ENCODE peak calls at places on chromosome 3, in seven cellular contexts. I is lower lobe of right lung; J is IMR-90; C is heart right ventricle; A is CD4-positive, CD25-positive, alpha-beta regulatory T cell; L is colonic mucosa; H is MM.1S. B is an unnamed sample. For H3K36me3 and H3K4me1, the result is how much of the 10 kb centered on the place peaks cover.

GRCh38 chr3:20197775-20198174 is 11.8 kb upstream of the SGO1 start:
- DNase-seq in I (no peak), J (no peak), C (no peak), A (no peak), L (peak), H (no peak), B (no peak)

GRCh38 chr3:180433172-180433571 is 168.8 kb upstream of the TTC14 start:
- DNase-seq in I (no peak), J (peak), C (no peak), A (no peak), L (no peak), H (no peak), B (no peak)

GRCh38 chr3:50516048-50516871 is 12.8 kb upstream of the CACNA2D2 start:
- DNase-seq in I (peak), J (no peak), C (peak), A (no peak), L (peak), H (no peak), B (peak)

GRCh38 chr3:181699171-181699903 is 12.4 kb upstream of the SOX2 start:
- DNase-seq in I (no peak), J (no peak), C (no peak), A (no peak), L (no peak), H (peak), B (no peak)

GRCh38 chr3:49276475-49277356 is at the start of gene C3orf62:
- DNase-seq in I (peak), J (peak), C (peak), A (peak), L (peak), H (peak), B (peak)

GRCh38 chr3:138296639-138297038 is 33.0 kb downstream of the NME9 start:
- DNase-seq in I (no peak), J (no peak), C (no peak), A (peak), L (no peak), H (no peak), B (no peak)

GRCh38 chr3:161415506-161416231 is 44.4 kb upstream of the SPTSSB start:
- DNase-seq in I (no peak), J (peak), C (peak), A (no peak), L (no peak), H (no peak), B (no peak)

GRCh38 chr3:129344540-129345220 is 66.0 kb downstream of the HMCES start:
- DNase-seq in I (no peak), J (no peak), C (no peak), A (no peak), L (no peak), H (no peak), B (no peak)

GRCh38 chr3:104132566-104132997 is 1234.1 kb upstream of the ALCAM start:
- DNase-seq in I (no peak), J (no peak), C (no peak), A (no peak), L (no peak), H (no peak), B (no peak)

GRCh38 chr3:42739401-42740158 is 33.5 kb downstream of the CCDC13 start:
- DNase-seq in I (no peak), J (no peak), C (peak), A (no peak), L (peak), H (no peak), B (no peak)

GRCh38 chr3:125206934-125207333 is 5.6 kb downstream of the SLC12A8 start:
- DNase-seq in I (no peak), J (no peak), C (no peak), A (no peak), L (no peak), H (no peak), B (no peak)

GRCh38 chr3:72171461-72171860 is 386.5 kb upstream of the PROK2 start:
- DNase-seq in I (no peak), J (no peak), C (no peak), A (no peak), L (no peak), H (no peak), B (no peak)

GRCh38 chr3:73401058-73401457 is 223.7 kb downstream of the PDZRN3 start:
- DNase-seq in I (no peak), J (peak), C (no peak), A (no peak), L (no peak), H (no peak), B (no peak)

GRCh38 chr3:162390891-162391290 is 894.3 kb downstream of the OTOL1 start:
- DNase-seq in I (no peak), J (peak), C (no peak), A (no peak), L (no peak), H (no peak), B (no peak)

GRCh38 chr3:6807967-6808588 is 52.8 kb upstream of the GRM7 start:
- DNase-seq in I (no peak), J (no peak), C (no peak), A (no peak), L (no peak), H (no peak), B (no peak)

GRCh38 chr3:110027446-110027845 is 690.1 kb upstream of the DPPA4 start:
- DNase-seq in I (no peak), J (peak), C (peak), A (no peak), L (no peak), H (no peak), B (no peak)

GRCh38 chr3:113838631-113839209 is at the start of gene GRAMD1C:
- DNase-seq in I (peak), J (peak), C (peak), A (peak), L (peak), H (peak), B (peak)

GRCh38 chr3:132283440-132283839 is 33.8 kb upstream of the ACP3 start:
- DNase-seq in I (no peak), J (no peak), C (no peak), A (no peak), L (no peak), H (peak), B (no peak)

GRCh38 chr3:111761309-111761795 is 97.7 kb upstream of the PHLDB2 start:
- DNase-seq in I (no peak), J (peak), C (no peak), A (no peak), L (no peak), H (no peak), B (no peak)

DNA sequence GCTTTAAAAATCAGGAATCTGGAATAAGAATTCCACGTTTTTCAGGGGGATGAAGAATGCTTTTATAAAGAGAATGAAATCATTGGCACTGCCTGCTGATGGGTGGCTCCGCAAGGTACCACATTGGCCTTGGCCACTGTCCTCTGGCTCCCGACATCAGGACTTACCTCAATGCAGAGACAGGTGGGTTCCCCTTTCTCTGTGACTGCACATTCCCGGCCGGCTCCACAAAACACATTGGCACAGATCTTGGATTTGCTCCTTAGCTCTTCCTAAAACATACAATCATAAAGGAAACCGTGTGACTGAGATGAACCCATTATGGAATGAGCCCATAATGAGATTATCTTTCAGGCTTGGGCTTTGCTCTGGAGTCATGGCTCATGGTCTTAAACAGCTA is 35.0 kb downstream of the FSTL1 start:
- DNase-seq in I (no peak), J (no peak), C (no peak), A (no peak), L (no peak), H (no peak), B (no peak)
- H3K36me3 ChIP-seq in I (under half), J (under half), C (under half), A (under half), L (under half), H (under half), B (under half)

DNA sequence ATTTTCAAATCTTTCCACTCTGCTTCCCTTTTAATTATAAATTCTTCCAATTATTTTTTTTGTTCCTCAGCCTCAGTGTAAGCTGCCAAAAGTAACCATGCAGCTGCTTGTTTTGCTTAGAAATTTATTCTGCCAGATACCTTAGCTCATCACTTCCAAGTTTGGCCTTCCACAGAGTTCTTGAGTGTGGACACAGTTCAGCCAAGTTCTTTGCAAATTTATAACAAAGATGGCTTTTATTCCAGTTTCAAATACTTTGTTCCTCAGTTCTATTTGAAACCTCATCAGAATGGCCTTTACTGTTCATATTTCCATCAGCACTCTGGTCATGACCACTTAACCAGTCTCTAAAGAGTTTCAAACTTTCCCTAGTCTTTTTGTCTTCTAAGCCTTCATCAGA is 10.3 kb downstream of the RTP1 start:
- DNase-seq in I (no peak), J (no peak), C (no peak), A (no peak), L (no peak), H (no peak), B (no peak)
- H3K4me1 ChIP-seq in I (under half), J (under half), C (under half), A (under half), L (under half), H (under half), B (under half)

DNA sequence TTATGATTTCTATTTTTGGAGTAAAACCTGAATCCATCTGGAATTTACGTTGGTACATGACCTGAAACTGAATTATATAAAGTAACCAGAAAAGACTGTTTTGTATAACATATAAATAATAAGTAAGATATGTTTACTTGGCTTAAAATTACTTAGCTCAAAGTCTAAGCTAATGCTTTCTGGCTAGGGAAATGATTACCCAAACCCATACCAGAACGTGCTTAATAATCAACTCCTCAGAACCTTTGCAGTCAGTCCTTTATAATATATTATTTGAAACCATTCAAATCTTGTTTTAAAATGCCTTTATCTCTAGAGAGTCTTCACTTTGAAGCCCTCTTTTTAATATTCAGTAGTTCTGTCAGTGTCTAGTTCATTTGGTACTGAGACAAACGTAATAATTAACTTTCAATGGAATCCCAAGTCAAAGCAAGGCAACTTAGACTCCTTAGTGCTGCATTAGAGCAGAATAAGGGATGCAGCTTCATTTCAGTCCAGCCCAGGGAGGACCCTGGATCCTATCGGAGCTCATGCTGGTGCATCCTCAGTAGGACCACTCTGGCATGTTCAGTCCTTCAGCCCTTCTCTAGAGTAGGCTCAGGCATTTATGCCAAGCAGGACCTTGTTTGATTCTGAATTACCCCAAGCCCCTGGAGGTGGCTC is 81.6 kb downstream of the MME start:
- DNase-seq in I (no peak), J (no peak), C (no peak), A (no peak), L (no peak), H (no peak), B (no peak)
- H3K36me3 ChIP-seq in I (under half), J (under half), C (under half), A (under half), L (under half), H (under half), B (under half)

DNA sequence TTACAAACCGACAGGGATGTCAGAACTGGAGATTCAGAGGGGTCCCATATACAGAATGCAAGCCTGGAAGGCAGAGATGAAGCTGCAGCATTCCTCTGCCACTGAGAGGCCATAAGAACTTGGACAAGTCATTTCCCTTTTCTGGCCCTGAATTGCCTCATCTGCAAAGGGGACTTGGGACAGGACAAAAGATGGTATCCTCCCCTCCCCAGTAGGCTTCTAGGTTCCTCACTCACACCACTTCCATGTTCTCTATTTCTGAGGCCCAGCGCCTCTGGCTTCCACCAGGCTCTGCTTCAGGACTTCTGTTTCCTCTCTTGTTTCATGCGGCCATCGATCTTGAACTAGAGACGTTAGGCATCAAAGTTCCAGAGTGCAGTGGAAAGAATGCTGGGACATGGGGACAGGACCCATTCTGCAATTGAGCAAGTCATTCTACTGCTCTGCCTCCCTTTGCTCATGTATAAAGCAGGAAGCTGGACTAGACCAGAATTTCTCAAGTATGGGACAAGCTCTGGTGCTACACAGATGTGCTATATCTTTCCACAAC is 1.7 kb downstream of the TM4SF4 start:
- DNase-seq in I (no peak), J (no peak), C (no peak), A (no peak), L (no peak), H (no peak), B (no peak)
- H3K4me1 ChIP-seq in I (under half), J (under half), C (under half), A (under half), L (under half), H (under half), B (under half)

GRCh38 chr3:102682761-102683160 is 247.9 kb downstream of the ZPLD1 start:
- DNase-seq in I (no peak), J (no peak), C (no peak), A (no peak), L (no peak), H (no peak), B (no peak)
- H3K36me3 ChIP-seq in I (under half), J (under half), C (under half), A (under half), L (under half), H (under half), B (under half)